ENCODE peak calls at places on chromosomes 3 and 15, in six cellular contexts. E is hepatic stellate cell, A is nephron progenitor cell, T is testis, G is HL-60, S is smooth muscle cell of the brain vasculature. H is an unnamed sample.

GRCh38 chr3:172512363-172512762 is 10.9 kb downstream of the TNFSF10 start:
- DNase-seq in E (peak), A (no peak), T (peak), G (peak), S (no peak), H (no peak)

GRCh38 chr15:25179673-25180511 is 225.1 kb downstream of the SNRPN start:
- DNase-seq in E (no peak), A (no peak), T (peak), G (no peak), S (no peak), H (no peak)

GRCh38 chr3:46442591-46443530 is 21.8 kb downstream of the LTF start:
- DNase-seq in E (no peak), A (peak), T (no peak), G (peak), S (peak), H (no peak)

GRCh38 chr3:67704322-67704721 is 49.9 kb upstream of the SUCLG2 start:
- DNase-seq in E (no peak), A (no peak), T (no peak), G (no peak), S (no peak), H (no peak)

GRCh38 chr3:66722675-66723074 is 221.9 kb upstream of the LRIG1 start:
- DNase-seq in E (peak), A (no peak), T (peak), G (no peak), S (peak), H (peak)

GRCh38 chr3:125428216-125428830 is 53.2 kb upstream of the ZNF148 start:
- DNase-seq in E (no peak), A (no peak), T (no peak), G (no peak), S (no peak), H (no peak)

GRCh38 chr15:51298656-51299055 is 39.7 kb downstream of the CYP19A1 start:
- DNase-seq in E (no peak), A (no peak), T (no peak), G (no peak), S (no peak), H (peak)

GRCh38 chr3:31253782-31254181 is 278.9 kb upstream of the STT3B start:
- DNase-seq in E (no peak), A (no peak), T (no peak), G (peak), S (no peak), H (no peak)

GRCh38 chr3:71681224-71681668 is 44.0 kb downstream of the EIF4E3 start:
- DNase-seq in E (peak), A (peak), T (peak), G (peak), S (peak), H (peak)

GRCh38 chr3:63521657-63522056 is 130.8 kb upstream of the SNTN start:
- DNase-seq in E (no peak), A (no peak), T (no peak), G (no peak), S (no peak), H (no peak)

GRCh38 chr3:39262842-39263241 is 17.0 kb downstream of the CX3CR1 start:
- DNase-seq in E (no peak), A (no peak), T (no peak), G (no peak), S (no peak), H (no peak)

GRCh38 chr15:23420806-23421575 is 26.1 kb downstream of the GOLGA6L2 start:
- DNase-seq in E (no peak), A (no peak), T (no peak), G (no peak), S (no peak), H (peak)

GRCh38 chr3:69197922-69198540 is 75.6 kb upstream of the LMOD3 start:
- DNase-seq in E (no peak), A (no peak), T (no peak), G (no peak), S (no peak), H (no peak)

GRCh38 chr3:182244222-182244971 is 532.7 kb downstream of the SOX2 start:
- DNase-seq in E (no peak), A (no peak), T (no peak), G (no peak), S (no peak), H (no peak)

GRCh38 chr15:55696221-55696620 is 46.7 kb downstream of the PRTG start:
- DNase-seq in E (no peak), A (no peak), T (no peak), G (no peak), S (no peak), H (no peak)

GRCh38 chr3:70805044-70805732 is 492.8 kb upstream of the MDFIC2 start:
- DNase-seq in E (no peak), A (no peak), T (no peak), G (no peak), S (no peak), H (no peak)

H was measured in SJCRH30.